ENCODE peak calls at places on chromosomes 13 and 19, in five cellular contexts. S is fibroblast of mammary gland, V is lower leg skin, O is fibroblast of pulmonary artery, D is psoas muscle. Z is an unnamed sample.

GRCh38 chr19:33832633-33833032 is 36.0 kb downstream of the KCTD15 start:
- DNase-seq in O (no peak), D (no peak), S (no peak), V (no peak), Z (no peak)

GRCh38 chr19:47713046-47714021 is at the start of gene EHD2:
- DNase-seq in V (peak; percentile 53), D (peak; percentile 77), S (peak; percentile 73), O (peak; percentile 84), Z (no peak)

GRCh38 chr19:39261704-39262103 is 6.5 kb upstream of the IFNL2 start:
- DNase-seq in S (no peak), D (no peak), V (no peak), O (no peak), Z (no peak)

GRCh38 chr13:30142502-30143211 is 164.7 kb downstream of the KATNAL1 start:
- DNase-seq in O (peak; percentile 90), D (peak; percentile 64), S (peak; percentile 97), V (peak; percentile 61), Z (peak; percentile 37)

GRCh38 chr13:111541345-111541744 is 220.9 kb downstream of the TEX29 start:
- DNase-seq in D (no peak), O (no peak), S (no peak), V (no peak), Z (no peak)

GRCh38 chr13:51803422-51804294 is at the start of gene DHRS12:
- DNase-seq in S (peak; percentile 70), O (peak; percentile 77), V (peak; percentile 89), D (peak; percentile 89), Z (peak; percentile 94)

GRCh38 chr13:19181621-19182485 is at the start of gene TUBA3C:
- DNase-seq in V (peak; percentile 5), S (no peak), D (no peak), O (no peak), Z (no peak)

GRCh38 chr19:41328157-41328817 is 18.3 kb downstream of the CCDC97 start:
- DNase-seq in V (no peak), O (no peak), D (no peak), S (no peak), Z (no peak)

GRCh38 chr19:5001547-5002131 is 32.7 kb downstream of the KDM4B start:
- DNase-seq in O (peak; percentile 67), S (peak; percentile 88), D (no peak), V (no peak), Z (no peak)

GRCh38 chr19:5141278-5141925 is 172.5 kb downstream of the KDM4B start:
- DNase-seq in D (peak; percentile 8), V (no peak), S (peak; percentile 76), O (peak; percentile 31), Z (no peak)

GRCh38 chr13:40401911-40402776 is 264.3 kb downstream of the FOXO1 start:
- DNase-seq in S (peak; percentile 99), D (peak; percentile 98), O (peak; percentile 99), V (peak; percentile 95), Z (peak; percentile 94)

GRCh38 chr13:96198038-96198437 is 108.1 kb downstream of the HS6ST3 start:
- DNase-seq in O (no peak), V (no peak), D (no peak), S (no peak), Z (no peak)

GRCh38 chr13:46751811-46752635 is 44.9 kb downstream of the ESD start:
- DNase-seq in S (peak; percentile 13), O (no peak), V (no peak), D (no peak), Z (peak; percentile 18)

GRCh38 chr13:43776680-43777079 is 10.1 kb downstream of the ENOX1 start:
- DNase-seq in V (no peak), O (peak; percentile 27), S (peak; percentile 25), D (no peak), Z (no peak)

GRCh38 chr19:11463391-11463790 is 17.5 kb downstream of the ELAVL3 start:
- DNase-seq in O (no peak), D (no peak), S (no peak), V (no peak), Z (no peak)

GRCh38 chr13:73173160-73173905 is 114.5 kb downstream of the KLF5 start:
- DNase-seq in S (no peak), O (no peak), V (no peak), D (no peak), Z (no peak)

GRCh38 chr19:1182068-1182467 is 8.0 kb upstream of the SBNO2 start:
- DNase-seq in S (no peak), V (no peak), D (no peak), O (no peak), Z (no peak)

GRCh38 chr13:111099292-111099691 is 15.8 kb upstream of the ARHGEF7 start:
- DNase-seq in V (no peak), S (no peak), O (no peak), D (no peak), Z (no peak)

GRCh38 chr19:58549664-58550361 is 5.1 kb downstream of the CHMP2A start:
- DNase-seq in V (no peak), O (no peak), S (no peak), D (no peak), Z (no peak)

GRCh38 chr19:2051771-2052704 is 994 bp upstream of the MKNK2 start:
- DNase-seq in V (no peak), D (peak; percentile 57), S (no peak), O (no peak), Z (peak; percentile 80)

GRCh38 chr13:24911135-24911524 is 147.2 kb downstream of the RNF17 start:
- DNase-seq in D (no peak), O (peak; percentile 39), S (peak; percentile 72), V (no peak), Z (no peak)

GRCh38 chr13:37736040-37736439 is 133.5 kb downstream of the TRPC4 start:
- DNase-seq in D (no peak), S (no peak), O (no peak), V (no peak), Z (no peak)

GRCh38 chr13:21466527-21466926 is 7.4 kb upstream of the ZDHHC20 start:
- DNase-seq in V (no peak), O (no peak), S (no peak), D (no peak), Z (no peak)

GRCh38 chr13:70339738-70340137 is 231.5 kb upstream of the KLHL1 start:
- DNase-seq in D (no peak), S (no peak), O (no peak), V (no peak), Z (peak; percentile 35)

GRCh38 chr13:75173457-75174356 is 308.3 kb downstream of the TBC1D4 start:
- DNase-seq in V (no peak), S (no peak), O (no peak), D (no peak), Z (no peak)

GRCh38 chr19:28980236-28980868 is 232.6 kb downstream of the UQCRFS1 start:
- DNase-seq in D (no peak), V (no peak), S (peak; percentile 22), O (peak; percentile 42), Z (no peak)
- TF ChIP-seq CTCF in D (no peak), V (no peak), S (peak; percentile 45), O (peak; percentile 51), Z (no peak)

GRCh38 chr13:101521371-101521770 is 68.9 kb downstream of the ITGBL1 start:
- DNase-seq in D (no peak), V (no peak), O (no peak), S (no peak), Z (no peak)
- TF ChIP-seq CTCF in D (no peak), V (no peak), O (no peak), S (no peak), Z (no peak)

GRCh38 chr13:76722782-76723181 is 163.4 kb downstream of the KCTD12 start:
- DNase-seq in S (no peak), D (no peak), O (no peak), V (no peak), Z (no peak)

GRCh38 chr13:76717092-76717491 is 169.1 kb downstream of the KCTD12 start:
- DNase-seq in S (peak; percentile 46), V (no peak), O (no peak), D (no peak), Z (no peak)

GRCh38 chr13:76720416-76720815 is 165.8 kb downstream of the KCTD12 start:
- DNase-seq in D (no peak), S (no peak), O (no peak), V (no peak), Z (no peak)

GRCh38 chr13:76720827-76721226 is 165.4 kb downstream of the KCTD12 start:
- DNase-seq in D (no peak), V (no peak), S (no peak), O (no peak), Z (no peak)

GRCh38 chr13:76719955-76720354 is 166.2 kb downstream of the KCTD12 start:
- DNase-seq in O (no peak), S (no peak), D (no peak), V (no peak), Z (no peak)
- TF ChIP-seq CTCF in O (no peak), S (no peak), D (no peak), V (no peak), Z (no peak)

GRCh38 chr13:42484396-42484795 is 89.6 kb upstream of the TNFSF11 start:
- DNase-seq in D (no peak), S (peak; percentile 52), O (peak; percentile 18), V (no peak), Z (no peak)

GRCh38 chr13:42474954-42475353 is 99.0 kb upstream of the TNFSF11 start:
- DNase-seq in D (no peak), O (peak; percentile 35), V (no peak), S (peak; percentile 69), Z (no peak)

GRCh38 chr13:42477588-42478190 is 96.3 kb upstream of the TNFSF11 start:
- DNase-seq in O (no peak), V (no peak), D (peak; percentile 17), S (peak; percentile 19), Z (no peak)

GRCh38 chr13:42478531-42479156 is 95.3 kb upstream of the TNFSF11 start:
- DNase-seq in O (peak; percentile 63), D (no peak), V (no peak), S (peak; percentile 53), Z (peak; percentile 40)
- TF ChIP-seq CTCF in O (peak; percentile 73), D (no peak), V (no peak), S (peak; percentile 57), Z (no peak)

DNA sequence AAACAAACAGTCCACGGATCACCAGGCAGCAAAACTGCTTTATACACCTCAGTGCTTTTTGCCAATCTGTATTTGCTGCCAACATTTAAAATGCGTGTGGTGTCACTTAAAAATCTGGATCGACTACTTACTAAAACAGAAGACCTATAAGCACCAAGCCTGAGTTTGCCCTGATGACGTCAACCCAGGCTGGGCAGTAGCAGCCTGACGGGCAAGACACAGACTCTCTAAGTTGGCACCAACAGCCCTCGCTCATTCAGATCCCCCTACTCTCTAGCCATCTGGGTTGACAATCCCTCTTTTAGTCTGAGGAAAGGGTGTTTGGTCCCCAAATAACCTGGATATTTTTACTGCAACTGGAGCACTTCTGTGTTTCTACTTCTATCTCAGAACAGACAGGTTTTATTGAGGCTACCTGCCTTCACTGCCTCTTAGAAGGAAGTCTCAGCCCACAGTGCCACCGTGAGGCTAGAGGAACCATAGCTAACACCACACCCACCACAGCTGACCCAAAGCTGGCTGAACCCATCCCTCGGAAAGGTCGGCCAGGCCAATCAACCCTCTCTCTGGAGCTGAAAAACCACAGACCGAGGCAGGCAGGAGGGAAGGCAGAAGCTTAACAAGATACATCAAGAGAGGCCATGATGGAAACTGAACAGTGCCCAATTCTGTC is 6.9 kb downstream of the SUGP2 start:
- DNase-seq in O (peak; percentile 10), V (no peak), D (no peak), S (peak; percentile 33), Z (peak; percentile 19)
- TF ChIP-seq CTCF in O (no peak), V (no peak), D (peak; percentile 27), S (peak; percentile 20), Z (no peak)

GRCh38 chr19:55165952-55166529 is 372 bp downstream of the DNAAF3 start:
- DNase-seq in D (peak; percentile 64), V (no peak), S (peak; percentile 61), O (peak; percentile 84), Z (peak; percentile 70)
- TF ChIP-seq CTCF in D (peak; percentile 40), V (no peak), S (peak; percentile 37), O (peak; percentile 68), Z (no peak)

GRCh38 chr13:113157206-113157928 is 1.1 kb upstream of the PROZ start:
- DNase-seq in D (no peak), S (no peak), O (no peak), V (no peak), Z (no peak)
- TF ChIP-seq CTCF in D (no peak), S (no peak), O (no peak), V (no peak), Z (no peak)

Z was measured in mucosa of descending colon.